ENCODE peak calls at places on chromosomes 3 and 15, in six cellular contexts. One of them, this sample, is unnamed.

GRCh38 chr3:130707914-130708601 is 38.6 kb downstream of the PIK3R4 start:
- DNase-seq in HFFc6: no peak
- DNase-seq in cardiac muscle cell: no peak
- DNase-seq in T-helper 9 cell: no peak
- DNase-seq in stomach: no peak
- DNase-seq in AG09309: no peak
- DNase-seq in this sample: no peak

GRCh38 chr3:59752925-59753324 is 703.1 kb upstream of the CFAP20DC start:
- DNase-seq in HFFc6: no peak
- DNase-seq in cardiac muscle cell: no peak
- DNase-seq in T-helper 9 cell: no peak
- DNase-seq in stomach: no peak
- DNase-seq in AG09309: no peak
- DNase-seq in this sample: no peak

GRCh38 chr3:107817076-107817475 is 273.8 kb downstream of the CD47 start:
- DNase-seq in HFFc6: no peak
- DNase-seq in cardiac muscle cell: no peak
- DNase-seq in T-helper 9 cell: no peak
- DNase-seq in stomach: no peak
- DNase-seq in AG09309: no peak
- DNase-seq in this sample: no peak

GRCh38 chr3:129045675-129046036 is 14.9 kb upstream of the GP9 start:
- DNase-seq in HFFc6: no peak
- DNase-seq in cardiac muscle cell: no peak
- DNase-seq in T-helper 9 cell: no peak
- DNase-seq in stomach: no peak
- DNase-seq in AG09309: no peak
- DNase-seq in this sample: no peak

GRCh38 chr15:45701108-45701507 is 66.3 kb downstream of the SQOR start:
- DNase-seq in HFFc6: no peak
- DNase-seq in cardiac muscle cell: no peak
- DNase-seq in T-helper 9 cell: no peak
- DNase-seq in stomach: no peak
- DNase-seq in AG09309: no peak
- DNase-seq in this sample: no peak

GRCh38 chr15:62495670-62496328 is 330.7 kb upstream of the C2CD4B start:
- DNase-seq in HFFc6: peak; percentile 93
- DNase-seq in cardiac muscle cell: peak; percentile 84
- DNase-seq in T-helper 9 cell: no peak
- DNase-seq in stomach: peak; percentile 33
- DNase-seq in AG09309: peak; percentile 89
- DNase-seq in this sample: peak; percentile 28

GRCh38 chr3:175940243-175940642 is 1081.1 kb downstream of the NAALADL2 start:
- DNase-seq in HFFc6: peak; percentile 39
- DNase-seq in cardiac muscle cell: no peak
- DNase-seq in T-helper 9 cell: no peak
- DNase-seq in stomach: no peak
- DNase-seq in AG09309: no peak
- DNase-seq in this sample: no peak

GRCh38 chr3:9396301-9396631 is 1.1 kb upstream of the SETD5 start:
- DNase-seq in HFFc6: peak; percentile 95
- DNase-seq in cardiac muscle cell: no peak
- DNase-seq in T-helper 9 cell: peak; percentile 74
- DNase-seq in stomach: peak; percentile 84
- DNase-seq in AG09309: peak; percentile 91
- DNase-seq in this sample: peak; percentile 94

GRCh38 chr3:38122712-38123290 is 14.1 kb downstream of the ACAA1 start:
- DNase-seq in HFFc6: no peak
- DNase-seq in cardiac muscle cell: no peak
- DNase-seq in T-helper 9 cell: no peak
- DNase-seq in stomach: peak; percentile 14
- DNase-seq in AG09309: no peak
- DNase-seq in this sample: no peak

This sample was measured in transverse colon.